ENCODE peak calls at places on chromosome 3, in eight cellular contexts. One of them, this sample, is unnamed.

GRCh38 chr3:152779649-152780048 is 55.3 kb upstream of the P2RY1 start:
- DNase-seq in cardiac septum: no peak
- DNase-seq in NB4: no peak
- DNase-seq in GM12891: no peak
- DNase-seq in CD4-positive, alpha-beta memory T cell: no peak
- DNase-seq in endothelial cell of umbilical vein: no peak
- DNase-seq in skeletal muscle cell: no peak
- DNase-seq in neural crest cell: no peak
- DNase-seq in this sample: no peak

GRCh38 chr3:126704494-126705214 is 614 bp downstream of the CHCHD6 start:
- DNase-seq in cardiac septum: no peak
- DNase-seq in NB4: no peak
- DNase-seq in GM12891: peak; percentile 47
- DNase-seq in CD4-positive, alpha-beta memory T cell: no peak
- DNase-seq in endothelial cell of umbilical vein: no peak
- DNase-seq in skeletal muscle cell: no peak
- DNase-seq in neural crest cell: no peak
- DNase-seq in this sample: peak; percentile 28

GRCh38 chr3:104032283-104032682 is 1334.4 kb upstream of the ALCAM start:
- DNase-seq in cardiac septum: no peak
- DNase-seq in NB4: no peak
- DNase-seq in GM12891: no peak
- DNase-seq in CD4-positive, alpha-beta memory T cell: no peak
- DNase-seq in endothelial cell of umbilical vein: no peak
- DNase-seq in skeletal muscle cell: no peak
- DNase-seq in neural crest cell: no peak
- DNase-seq in this sample: no peak

GRCh38 chr3:150218236-150218635 is 189.9 kb upstream of the TSC22D2 start:
- DNase-seq in cardiac septum: no peak
- DNase-seq in NB4: no peak
- DNase-seq in GM12891: no peak
- DNase-seq in CD4-positive, alpha-beta memory T cell: no peak
- DNase-seq in endothelial cell of umbilical vein: no peak
- DNase-seq in skeletal muscle cell: no peak
- DNase-seq in neural crest cell: no peak
- DNase-seq in this sample: no peak

GRCh38 chr3:190225186-190225692 is 97.0 kb downstream of the CLDN1 start:
- DNase-seq in cardiac septum: no peak
- DNase-seq in NB4: peak; percentile 38
- DNase-seq in GM12891: no peak
- DNase-seq in CD4-positive, alpha-beta memory T cell: no peak
- DNase-seq in endothelial cell of umbilical vein: peak; percentile 58
- DNase-seq in skeletal muscle cell: no peak
- DNase-seq in neural crest cell: no peak
- DNase-seq in this sample: peak; percentile 16

GRCh38 chr3:76685858-76686257 is 354.0 kb upstream of the ROBO2 start:
- DNase-seq in cardiac septum: no peak
- DNase-seq in NB4: no peak
- DNase-seq in GM12891: no peak
- DNase-seq in CD4-positive, alpha-beta memory T cell: no peak
- DNase-seq in endothelial cell of umbilical vein: no peak
- DNase-seq in skeletal muscle cell: no peak
- DNase-seq in neural crest cell: no peak
- DNase-seq in this sample: no peak

GRCh38 chr3:143644370-143645089 is 203.7 kb downstream of the SLC9A9 start:
- DNase-seq in cardiac septum: no peak
- DNase-seq in NB4: peak; percentile 68
- DNase-seq in GM12891: peak; percentile 16
- DNase-seq in CD4-positive, alpha-beta memory T cell: no peak
- DNase-seq in endothelial cell of umbilical vein: peak; percentile 87
- DNase-seq in skeletal muscle cell: peak; percentile 76
- DNase-seq in neural crest cell: peak; percentile 31
- DNase-seq in this sample: peak; percentile 73

GRCh38 chr3:184177331-184177731 is 2.7 kb downstream of the AP2M1 start:
- DNase-seq in cardiac septum: no peak
- DNase-seq in NB4: peak; percentile 48
- DNase-seq in GM12891: no peak
- DNase-seq in CD4-positive, alpha-beta memory T cell: no peak
- DNase-seq in endothelial cell of umbilical vein: peak; percentile 56
- DNase-seq in skeletal muscle cell: no peak
- DNase-seq in neural crest cell: no peak
- DNase-seq in this sample: no peak

GRCh38 chr3:149296972-149297371 is 36.5 kb downstream of the TM4SF18 start:
- DNase-seq in cardiac septum: no peak
- DNase-seq in NB4: no peak
- DNase-seq in GM12891: no peak
- DNase-seq in CD4-positive, alpha-beta memory T cell: no peak
- DNase-seq in endothelial cell of umbilical vein: no peak
- DNase-seq in skeletal muscle cell: no peak
- DNase-seq in neural crest cell: no peak
- DNase-seq in this sample: no peak

GRCh38 chr3:108642526-108642925 is 53.0 kb downstream of the DZIP3 start:
- DNase-seq in cardiac septum: no peak
- DNase-seq in NB4: no peak
- DNase-seq in GM12891: no peak
- DNase-seq in CD4-positive, alpha-beta memory T cell: no peak
- DNase-seq in endothelial cell of umbilical vein: no peak
- DNase-seq in skeletal muscle cell: no peak
- DNase-seq in neural crest cell: no peak
- DNase-seq in this sample: no peak

GRCh38 chr3:48926425-48927392 is 8.1 kb downstream of the ARIH2 start:
- DNase-seq in cardiac septum: no peak
- DNase-seq in NB4: no peak
- DNase-seq in GM12891: no peak
- DNase-seq in CD4-positive, alpha-beta memory T cell: no peak
- DNase-seq in endothelial cell of umbilical vein: no peak
- DNase-seq in skeletal muscle cell: no peak
- DNase-seq in neural crest cell: no peak
- DNase-seq in this sample: no peak

GRCh38 chr3:77038468-77038927 is 1.4 kb upstream of the ROBO2 start:
- DNase-seq in cardiac septum: no peak
- DNase-seq in NB4: peak; percentile 71
- DNase-seq in GM12891: no peak
- DNase-seq in CD4-positive, alpha-beta memory T cell: no peak
- DNase-seq in endothelial cell of umbilical vein: peak; percentile 67
- DNase-seq in skeletal muscle cell: peak; percentile 40
- DNase-seq in neural crest cell: peak; percentile 53
- DNase-seq in this sample: peak; percentile 66

GRCh38 chr3:40294434-40294833 is 15.1 kb upstream of the EIF1B start:
- DNase-seq in cardiac septum: no peak
- DNase-seq in NB4: no peak
- DNase-seq in GM12891: no peak
- DNase-seq in CD4-positive, alpha-beta memory T cell: no peak
- DNase-seq in endothelial cell of umbilical vein: no peak
- DNase-seq in skeletal muscle cell: no peak
- DNase-seq in neural crest cell: no peak
- DNase-seq in this sample: no peak

GRCh38 chr3:27610800-27611199 is 111.3 kb downstream of the EOMES start:
- DNase-seq in cardiac septum: no peak
- DNase-seq in NB4: no peak
- DNase-seq in GM12891: no peak
- DNase-seq in CD4-positive, alpha-beta memory T cell: no peak
- DNase-seq in endothelial cell of umbilical vein: no peak
- DNase-seq in skeletal muscle cell: no peak
- DNase-seq in neural crest cell: no peak
- DNase-seq in this sample: no peak

GRCh38 chr3:72128906-72129305 is 344.0 kb upstream of the PROK2 start:
- DNase-seq in cardiac septum: no peak
- DNase-seq in NB4: no peak
- DNase-seq in GM12891: no peak
- DNase-seq in CD4-positive, alpha-beta memory T cell: no peak
- DNase-seq in endothelial cell of umbilical vein: no peak
- DNase-seq in skeletal muscle cell: no peak
- DNase-seq in neural crest cell: no peak
- DNase-seq in this sample: no peak

GRCh38 chr3:17577795-17578520 is 164.5 kb downstream of the TBC1D5 start:
- DNase-seq in cardiac septum: no peak
- DNase-seq in NB4: no peak
- DNase-seq in GM12891: no peak
- DNase-seq in CD4-positive, alpha-beta memory T cell: no peak
- DNase-seq in endothelial cell of umbilical vein: peak; percentile 45
- DNase-seq in skeletal muscle cell: peak; percentile 27
- DNase-seq in neural crest cell: no peak
- DNase-seq in this sample: no peak

GRCh38 chr3:51670711-51671089 is 352 bp upstream of the TEX264 start:
- DNase-seq in cardiac septum: no peak
- DNase-seq in NB4: no peak
- DNase-seq in GM12891: no peak
- DNase-seq in CD4-positive, alpha-beta memory T cell: no peak
- DNase-seq in endothelial cell of umbilical vein: no peak
- DNase-seq in skeletal muscle cell: no peak
- DNase-seq in neural crest cell: no peak
- DNase-seq in this sample: no peak